ENCODE peak calls at places on chromosomes 13 and 19, in eight cellular contexts. S, D, C, G, J, L, I and P are unnamed samples. For H3K4me1, the result is how much of the 10 kb centered on the place peaks cover.

GRCh38 chr13:99150575-99151370 is 49.9 kb upstream of the UBAC2 start:
- DNase-seq in G (no peak), I (peak), S (no peak), L (no peak), C (no peak), D (no peak), J (no peak), P (no peak)

GRCh38 chr13:30438286-30438685 is 16.0 kb downstream of the UBE2L5 start:
- DNase-seq in C (no peak), L (no peak), I (no peak), D (peak), S (no peak), G (no peak), J (no peak), P (no peak)

GRCh38 chr19:46944918-46945628 is 74.6 kb upstream of the NPAS1 start:
- DNase-seq in G (peak), J (no peak), L (no peak), C (peak), I (no peak), S (peak), D (peak), P (peak)

GRCh38 chr13:97369269-97369893 is 64.6 kb upstream of the RAP2A start:
- DNase-seq in I (no peak), G (no peak), J (no peak), L (no peak), D (no peak), C (no peak), S (no peak), P (no peak)

GRCh38 chr19:47111081-47111589 is 2.4 kb downstream of the ZC3H4 start:
- DNase-seq in D (no peak), S (peak), G (peak), C (no peak), L (peak), J (peak), I (no peak), P (no peak)

GRCh38 chr19:58033741-58034475 is at the start of gene ZSCAN1:
- DNase-seq in I (no peak), C (peak), D (peak), J (no peak), L (peak), S (peak), G (peak), P (peak)

GRCh38 chr13:77449265-77449664 is 86.2 kb upstream of the SCEL start:
- DNase-seq in D (no peak), J (no peak), L (no peak), G (no peak), I (no peak), S (no peak), C (no peak), P (no peak)

GRCh38 chr13:30796833-30797601 is 61.7 kb downstream of the ALOX5AP start:
- DNase-seq in C (no peak), D (no peak), G (no peak), L (no peak), I (no peak), J (no peak), S (peak), P (no peak)

GRCh38 chr19:19110410-19111137 is 27.7 kb downstream of the TMEM161A start:
- DNase-seq in I (peak), J (no peak), S (no peak), L (no peak), D (no peak), G (no peak), C (no peak), P (no peak)

GRCh38 chr13:104993708-104994107 is 1541.8 kb downstream of the EFNB2 start:
- DNase-seq in D (no peak), C (no peak), G (no peak), I (no peak), L (no peak), J (no peak), S (no peak), P (no peak)

GRCh38 chr13:100229603-100230002 is 140.7 kb downstream of the PCCA start:
- DNase-seq in I (no peak), C (no peak), D (no peak), S (no peak), G (no peak), J (no peak), L (peak), P (no peak)

GRCh38 chr13:100234524-100235136 is 145.7 kb downstream of the PCCA start:
- DNase-seq in S (no peak), G (no peak), D (no peak), L (no peak), I (peak), J (no peak), C (no peak), P (no peak)

GRCh38 chr13:100234006-100234405 is 145.1 kb downstream of the PCCA start:
- DNase-seq in D (no peak), S (no peak), G (no peak), I (no peak), J (no peak), C (no peak), L (no peak), P (no peak)

GRCh38 chr13:100235311-100235901 is 146.5 kb downstream of the PCCA start:
- DNase-seq in J (peak), I (peak), G (no peak), D (no peak), S (no peak), C (no peak), L (no peak), P (no peak)

DNA sequence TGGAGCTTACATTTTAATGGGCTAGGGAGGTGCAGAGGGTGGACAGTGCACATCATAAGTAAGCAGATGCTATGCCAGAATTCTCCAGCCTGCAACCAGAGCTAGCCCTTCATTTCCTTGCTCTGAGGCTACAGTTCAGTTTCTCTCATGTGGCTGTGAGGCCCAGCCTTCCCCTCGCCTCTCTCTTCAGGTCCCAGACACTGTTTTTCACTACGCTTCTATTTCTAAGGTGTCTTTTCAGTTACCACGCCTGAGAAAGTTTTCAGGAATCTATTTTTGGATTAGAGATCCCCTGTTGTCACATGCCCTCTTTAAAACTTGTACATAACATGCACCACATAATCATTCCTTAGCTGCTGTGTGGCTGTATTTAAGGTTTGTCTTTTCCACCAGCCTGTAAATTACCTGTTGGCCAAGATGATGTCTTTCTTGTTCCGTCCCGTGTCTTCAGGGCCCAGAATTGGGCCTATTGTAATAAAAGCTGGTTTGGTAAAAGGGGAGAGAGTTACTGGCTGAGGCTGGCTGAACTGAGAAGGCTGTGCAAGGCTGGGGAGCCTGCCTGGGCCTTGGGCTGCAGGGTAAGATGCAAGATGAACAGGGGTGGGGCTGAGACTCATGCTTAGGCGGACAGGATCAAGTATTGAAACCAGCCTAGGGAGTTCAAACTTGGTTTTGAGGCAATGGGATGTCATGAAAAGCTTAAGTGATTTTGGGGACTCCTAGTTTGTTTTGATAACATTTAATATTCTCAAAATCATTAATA is 142.1 kb downstream of the PCCA start:
- DNase-seq in S (no peak), I (no peak), D (no peak), L (no peak), J (no peak), G (no peak), C (no peak), P (no peak)
- H3K27ac ChIP-seq in S (no peak), I (peak), D (peak), L (peak), J (no peak), G (peak), C (peak), P (no peak)

GRCh38 chr13:110302986-110303385 is 4.0 kb downstream of the COL4A1 start:
- DNase-seq in C (no peak), J (no peak), S (peak), I (no peak), L (no peak), G (no peak), D (no peak), P (no peak)

GRCh38 chr13:110301606-110302131 is 5.3 kb downstream of the COL4A1 start:
- DNase-seq in D (no peak), I (no peak), S (peak), G (no peak), J (no peak), C (no peak), L (no peak), P (no peak)

GRCh38 chr13:110303644-110304043 is 3.3 kb downstream of the COL4A1 start:
- DNase-seq in C (no peak), L (no peak), G (no peak), I (no peak), J (no peak), S (peak), D (no peak), P (no peak)

GRCh38 chr13:110301083-110301482 is 5.9 kb downstream of the COL4A1 start:
- DNase-seq in L (no peak), D (no peak), G (no peak), S (peak), J (no peak), I (no peak), C (no peak), P (no peak)

DNA sequence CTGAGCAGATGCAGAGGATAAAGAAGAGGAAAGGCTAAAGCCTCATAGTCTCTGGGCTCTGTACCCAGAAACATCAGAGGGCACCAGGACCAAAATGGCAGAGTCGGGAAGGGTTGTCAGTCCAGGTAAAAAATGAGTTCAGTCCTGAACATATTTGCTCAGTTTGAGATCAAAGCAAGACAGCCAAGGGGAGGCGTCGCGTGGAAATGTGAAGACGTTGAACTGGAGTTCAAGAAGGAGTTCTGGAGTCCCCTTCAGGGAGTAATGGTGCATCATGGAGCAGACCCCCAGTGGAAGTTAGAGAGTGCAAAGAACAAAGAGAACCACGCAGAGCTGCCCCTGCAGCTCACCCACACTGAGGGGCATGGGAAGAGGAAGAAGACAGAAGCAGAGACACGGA is 4.8 kb downstream of the COL4A1 start:
- DNase-seq in C (no peak), I (no peak), D (no peak), J (no peak), G (no peak), S (peak), L (no peak), P (no peak)
- H3K4me1 ChIP-seq in C (under half), I (under half), D (under half), J (under half), G (under half), S (half or more), L (under half), P (half or more)

GRCh38 chr13:52459668-52460067 is 4.4 kb downstream of the CKAP2 start:
- DNase-seq in D (no peak), G (no peak), S (no peak), J (no peak), L (no peak), C (no peak), I (no peak), P (no peak)
- TF ChIP-seq EP300 in D (no peak), G (no peak), S (no peak), J (no peak), L (no peak), C (no peak), I (no peak), P (no peak)

DNA sequence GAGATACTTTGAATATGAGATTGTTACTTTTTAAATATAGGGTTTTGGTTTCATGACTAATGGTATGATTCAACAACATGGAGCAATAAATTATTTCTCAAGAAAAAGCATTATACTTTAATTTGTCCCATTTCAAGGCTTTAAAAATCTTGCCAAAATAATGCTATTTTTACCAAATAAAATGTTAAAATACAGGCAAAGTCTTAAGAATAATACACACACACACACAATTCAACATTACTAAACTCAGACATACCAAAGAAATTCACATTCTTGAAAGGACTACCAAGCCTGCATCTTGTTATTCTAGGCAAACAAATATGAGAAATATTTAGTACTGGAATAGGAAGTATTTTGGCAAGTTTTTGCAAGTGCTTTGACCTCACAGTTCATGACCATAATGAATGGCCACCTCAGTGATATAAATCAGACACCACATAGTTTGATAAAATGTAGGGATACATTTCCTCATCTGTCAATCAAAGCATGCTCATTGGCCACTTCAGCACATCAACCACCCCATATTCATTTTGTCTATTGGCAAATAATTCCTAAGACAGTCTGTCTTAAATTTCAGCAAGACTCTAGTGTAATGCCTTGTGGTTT is 107.2 kb downstream of the NALCN start:
- DNase-seq in D (no peak), I (no peak), G (no peak), S (no peak), L (no peak), J (no peak), C (no peak), P (no peak)
- H3K27ac ChIP-seq in D (no peak), I (no peak), G (no peak), S (no peak), L (no peak), J (no peak), C (no peak), P (no peak)